ENCODE peak calls at places on chromosomes 4 and X, in six cellular contexts. R is cardiac muscle cell, H is pancreas, Q is prostate gland, C is gastrocnemius medialis, F is GM23338. B is an unnamed sample. For H3K27me3, the result is how much of the 10 kb centered on the place peaks cover.

GRCh38 chrX:48468693-48469691 is 1.1 kb downstream of the SLC38A5 start:
- DNase-seq in H (no peak), R (no peak), C (no peak), F (peak), Q (no peak), B (no peak)

GRCh38 chr4:145868637-145869409 is 69.8 kb downstream of the ZNF827 start:
- DNase-seq in Q (no peak), H (no peak), F (no peak), C (no peak), R (peak), B (no peak)

GRCh38 chr4:55517526-55518229 is 29.0 kb downstream of the CLOCK start:
- DNase-seq in F (no peak), C (no peak), Q (no peak), R (no peak), H (no peak), B (no peak)

GRCh38 chr4:121139533-121140222 is 24.4 kb downstream of the TNIP3 start:
- DNase-seq in Q (no peak), F (no peak), C (no peak), H (no peak), R (peak), B (no peak)

GRCh38 chrX:80285131-80285773 is 135.0 kb upstream of the TENT5D start:
- DNase-seq in H (no peak), F (peak), R (peak), C (no peak), Q (peak), B (no peak)

GRCh38 chr4:18020671-18021469 is 685 bp downstream of the LCORL start:
- DNase-seq in F (peak), R (peak), C (peak), Q (peak), H (peak), B (peak)

GRCh38 chrX:150899191-150899757 is 806 bp upstream of the CD99L2 start:
- DNase-seq in R (peak), Q (peak), C (peak), H (peak), F (peak), B (peak)

GRCh38 chrX:152138388-152138784 is at the start of gene MAGEA10:
- DNase-seq in H (peak), F (no peak), R (no peak), Q (no peak), C (no peak), B (no peak)

GRCh38 chr4:177016541-177017141 is 223.9 kb upstream of the VEGFC start:
- DNase-seq in Q (no peak), F (no peak), R (no peak), H (no peak), C (no peak), B (no peak)

GRCh38 chrX:107672955-107673378 is 44.7 kb downstream of the PRPS1 start:
- DNase-seq in C (peak), R (peak), H (peak), F (peak), Q (peak), B (peak)

GRCh38 chr4:153114771-153115321 is 89.4 kb upstream of the TRIM2 start:
- DNase-seq in F (no peak), C (no peak), R (peak), H (no peak), Q (no peak), B (no peak)

GRCh38 chr4:73021634-73022033 is 47.9 kb downstream of the COX18 start:
- DNase-seq in H (no peak), R (peak), C (no peak), F (peak), Q (no peak), B (no peak)

GRCh38 chr4:178556796-178557195 is 1114.6 kb upstream of the AGA start:
- DNase-seq in R (no peak), C (no peak), Q (no peak), F (no peak), H (no peak), B (no peak)

GRCh38 chr4:1210971-1211370 is 38.0 kb downstream of the CTBP1 start:
- DNase-seq in C (no peak), H (peak), R (no peak), F (no peak), Q (no peak), B (no peak)

GRCh38 chr4:123954220-123954619 is 557.6 kb downstream of the SPRY1 start:
- DNase-seq in H (no peak), C (no peak), F (no peak), R (no peak), Q (no peak), B (no peak)

GRCh38 chr4:108533876-108534275 is 86.5 kb upstream of the RPL34 start:
- DNase-seq in R (no peak), F (no peak), C (no peak), H (no peak), Q (no peak), B (no peak)
- H3K27me3 ChIP-seq in R (under half), F (under half), C (under half), H (under half), Q (under half), B (under half)

DNA sequence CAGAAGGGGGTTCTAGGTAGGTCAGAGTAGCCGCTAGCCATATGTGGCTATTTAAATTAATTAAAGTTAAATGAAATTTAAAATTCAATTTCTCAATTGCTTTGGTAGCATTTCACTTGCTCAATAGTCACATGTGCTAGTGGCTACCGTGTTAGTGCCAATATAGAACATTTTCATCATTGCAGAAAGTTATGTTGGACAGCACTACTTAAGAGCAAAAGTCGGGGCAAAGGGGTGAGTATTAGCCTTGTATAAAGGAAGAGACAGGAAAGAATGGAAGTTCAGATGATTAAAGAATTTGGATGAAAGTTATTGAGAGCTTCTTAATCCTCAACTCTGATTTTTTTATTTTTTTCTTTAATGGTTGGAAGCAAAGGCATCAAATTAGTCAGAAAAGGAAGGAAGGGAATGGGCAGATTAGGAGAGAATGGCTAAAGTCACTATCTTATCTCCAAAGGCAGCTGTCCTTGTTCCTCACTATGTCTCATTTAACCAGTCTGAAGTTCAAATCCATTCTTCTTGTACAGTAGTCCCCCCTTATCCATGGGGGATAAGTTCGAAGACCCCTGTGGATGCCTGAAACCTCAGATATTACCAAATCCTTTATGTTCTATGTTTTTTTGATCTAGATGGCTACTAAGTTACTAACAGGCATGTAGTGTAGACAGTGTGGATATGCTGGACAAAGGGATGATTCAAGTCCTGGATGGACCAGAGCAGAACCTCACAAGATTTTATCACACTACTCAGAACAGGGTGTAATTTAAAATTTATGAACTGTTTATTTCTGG is 22.9 kb downstream of the OCIAD1 start:
- DNase-seq in F (no peak), C (no peak), Q (no peak), R (no peak), H (no peak), B (no peak)
- H3K27ac ChIP-seq in F (no peak), C (no peak), Q (no peak), R (peak), H (no peak), B (no peak)

GRCh38 chrX:119756926-119757635 is 1.3 kb upstream of the SOWAHD start:
- DNase-seq in H (no peak), Q (no peak), C (no peak), R (no peak), F (no peak), B (no peak)
- H3K4me3 ChIP-seq in H (no peak), Q (no peak), C (no peak), R (no peak), F (peak), B (no peak)

DNA sequence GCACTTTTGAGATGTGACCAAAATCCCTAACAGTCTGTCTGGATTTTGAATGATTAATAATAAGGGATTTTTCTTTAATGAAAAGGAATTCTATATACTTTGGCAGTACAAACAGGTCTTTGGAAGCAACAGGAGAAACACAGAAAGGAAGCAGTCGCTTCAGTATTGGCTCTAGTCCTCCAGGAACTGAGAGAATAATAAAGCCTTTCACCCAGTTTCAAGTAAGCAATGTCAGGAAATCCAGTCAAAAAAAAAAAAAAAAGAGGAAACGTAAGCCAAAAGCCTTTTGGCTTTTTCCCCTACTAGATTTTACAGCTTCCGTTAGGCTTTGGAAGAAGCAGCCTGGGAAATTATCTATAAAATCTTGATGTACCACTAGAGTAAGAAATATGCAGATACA is 61.7 kb upstream of the HDAC8 start:
- DNase-seq in H (no peak), C (no peak), F (no peak), Q (no peak), R (peak), B (no peak)
- H3K27me3 ChIP-seq in H (under half), C (under half), F (under half), Q (under half), R (under half), B (under half)

DNA sequence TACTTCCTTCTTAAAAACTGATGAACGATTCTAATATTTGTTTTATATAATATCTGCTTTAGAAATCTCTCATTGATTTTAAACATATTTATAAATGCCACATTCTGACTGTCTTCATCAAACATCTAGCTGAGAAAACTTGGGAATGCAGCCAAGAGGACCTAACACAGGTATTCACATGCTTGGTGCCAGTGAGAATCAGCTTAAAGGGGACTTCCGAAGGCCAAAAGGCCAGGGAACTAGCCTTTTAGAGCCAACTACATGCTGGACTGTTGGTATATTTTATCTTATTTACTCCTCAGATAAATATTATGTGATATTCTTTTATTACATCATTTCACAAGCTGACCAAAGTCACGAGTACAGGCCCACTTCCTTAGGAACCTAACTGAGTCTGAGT is 41.0 kb upstream of the PDLIM3 start:
- DNase-seq in R (peak), F (no peak), Q (no peak), C (no peak), H (no peak), B (no peak)
- H3K27ac ChIP-seq in R (peak), F (no peak), Q (no peak), C (peak), H (peak), B (peak)

GRCh38 chrX:19907794-19908193 is 20.4 kb upstream of the SH3KBP1 start:
- DNase-seq in R (no peak), F (no peak), H (no peak), C (no peak), Q (no peak), B (no peak)

GRCh38 chrX:19902110-19902509 is 14.7 kb upstream of the SH3KBP1 start:
- DNase-seq in C (no peak), H (no peak), Q (no peak), R (peak), F (no peak), B (peak)

GRCh38 chrX:19909761-19910160 is 22.4 kb upstream of the SH3KBP1 start:
- DNase-seq in C (no peak), R (no peak), F (no peak), H (no peak), Q (no peak), B (no peak)

GRCh38 chrX:19904778-19905367 is 17.5 kb upstream of the SH3KBP1 start:
- DNase-seq in Q (peak), H (no peak), F (peak), C (no peak), R (peak), B (no peak)

DNA sequence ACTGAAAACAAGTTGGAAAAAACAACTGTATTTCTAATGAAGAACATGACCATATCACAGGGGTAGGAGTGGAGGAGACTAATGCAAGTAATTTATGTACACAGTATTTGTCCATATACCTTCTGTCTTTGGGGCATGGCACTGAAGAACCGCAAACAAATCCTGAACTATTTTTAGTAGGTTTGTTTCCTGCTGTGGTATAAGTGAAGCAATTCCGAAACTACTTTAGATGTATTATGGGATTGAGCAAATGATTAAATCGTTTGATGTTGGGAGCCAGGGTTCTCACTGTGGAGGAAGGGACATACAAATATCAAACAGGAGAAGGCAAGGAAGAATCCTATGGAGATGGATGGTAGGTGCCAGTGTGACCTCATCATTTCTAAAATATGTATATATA is 18.9 kb upstream of the SH3KBP1 start:
- DNase-seq in F (no peak), H (no peak), C (no peak), R (no peak), Q (no peak), B (no peak)
- H3K4me3 ChIP-seq in F (no peak), H (no peak), C (no peak), R (no peak), Q (no peak), B (no peak)

GRCh38 chr4:15667006-15667405 is 11.8 kb upstream of the FBXL5 start:
- DNase-seq in R (no peak), Q (no peak), C (no peak), H (no peak), F (no peak), B (no peak)

GRCh38 chr4:15659768-15660394 is 4.7 kb upstream of the FBXL5 start:
- DNase-seq in R (peak), H (no peak), Q (no peak), F (no peak), C (no peak), B (no peak)

GRCh38 chr4:15670576-15670975 is 11.1 kb upstream of the FAM200B start:
- DNase-seq in C (no peak), R (no peak), Q (no peak), H (no peak), F (no peak), B (no peak)

GRCh38 chr4:15668566-15669435 is 12.8 kb upstream of the FAM200B start:
- DNase-seq in R (no peak), H (no peak), Q (no peak), F (no peak), C (no peak), B (no peak)

GRCh38 chr4:15665738-15666365 is 10.7 kb upstream of the FBXL5 start:
- DNase-seq in H (no peak), R (peak), Q (no peak), F (no peak), C (no peak), B (peak)
- H3K27me3 ChIP-seq in H (under half), R (under half), Q (under half), F (under half), C (under half), B (under half)

DNA sequence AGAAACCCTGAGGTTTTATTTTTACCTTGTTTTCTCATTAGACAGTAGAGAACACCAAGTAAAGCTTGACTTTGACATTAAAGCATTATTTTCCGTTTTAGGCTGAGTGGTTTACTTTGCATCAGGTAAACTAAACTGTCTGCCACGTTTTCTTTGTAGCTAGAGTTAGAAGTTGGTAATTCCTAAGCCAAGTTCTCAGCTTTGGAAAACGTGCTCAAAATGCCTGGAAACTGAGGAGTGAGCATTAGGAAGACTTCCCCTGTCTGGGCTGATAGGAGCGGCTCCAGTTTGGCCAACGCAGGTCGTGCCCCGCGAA is 815 bp downstream of the PDLIM3 start:
- DNase-seq in F (no peak), C (no peak), H (no peak), R (no peak), Q (no peak), B (no peak)
- H3K27ac ChIP-seq in F (no peak), C (peak), H (peak), R (no peak), Q (peak), B (peak)

DNA sequence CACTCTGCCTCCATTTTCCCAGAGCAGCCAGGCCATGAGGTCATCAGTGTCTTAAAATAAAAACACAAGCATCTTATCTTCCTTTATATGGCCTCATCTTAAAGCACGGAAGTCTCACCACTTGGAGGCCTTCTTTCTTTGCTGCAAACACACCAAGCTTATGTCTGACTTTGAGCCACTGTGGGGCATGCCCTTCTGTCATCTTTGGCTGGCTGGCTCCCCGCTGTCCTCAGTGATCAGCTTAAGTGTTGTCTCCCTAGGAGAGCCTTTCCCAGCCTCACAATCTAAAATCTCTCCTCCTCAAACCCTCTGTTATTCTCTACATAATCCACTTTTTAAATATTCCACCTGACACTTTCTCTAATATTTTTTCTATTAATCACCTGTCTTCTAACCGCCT is 191.6 kb upstream of the TTC29 start:
- DNase-seq in H (no peak), F (no peak), Q (no peak), R (no peak), C (no peak), B (no peak)
- H3K4me3 ChIP-seq in H (no peak), F (no peak), Q (no peak), R (no peak), C (no peak), B (no peak)

GRCh38 chrX:154097597-154098541 is at the start of gene MECP2:
- DNase-seq in C (peak), H (peak), F (peak), R (peak), Q (peak), B (peak)
- H3K27me3 ChIP-seq in C (under half), H (under half), F (under half), R (under half), Q (under half), B (under half)

B was measured in heart right ventricle.